ENCODE peak calls at places on chromosome 13, in six cellular contexts. A is thoracic aorta, B is Peyer's patch, G is endodermal cell, H is tibial artery, C is heart left ventricle. O is an unnamed sample. For H3K27me3, the result is how much of the 10 kb centered on the place peaks cover.

GRCh38 chr13:40534456-40534855 is 132.0 kb downstream of the FOXO1 start:
- DNase-seq in A (no peak), B (no peak), G (no peak), H (no peak), C (no peak), O (no peak)

GRCh38 chr13:38624822-38625221 is 62.1 kb upstream of the FREM2 start:
- DNase-seq in A (no peak), B (no peak), G (peak), H (no peak), C (no peak), O (no peak)

GRCh38 chr13:61255035-61255796 is 160.4 kb downstream of the PCDH20 start:
- DNase-seq in A (no peak), B (no peak), G (peak), H (no peak), C (no peak), O (peak)

GRCh38 chr13:31427151-31427867 is 227.5 kb downstream of the B3GLCT start:
- DNase-seq in A (no peak), B (no peak), G (no peak), H (no peak), C (no peak), O (no peak)

GRCh38 chr13:113653264-113654174 is 4.5 kb downstream of the ATP4B start:
- DNase-seq in A (no peak), B (peak), G (peak), H (no peak), C (no peak), O (peak)

GRCh38 chr13:85586422-85586831 is 212.8 kb downstream of the SLITRK6 start:
- DNase-seq in A (no peak), B (no peak), G (no peak), H (no peak), C (no peak), O (no peak)

GRCh38 chr13:35016362-35017148 is 74.5 kb downstream of the NBEA start:
- DNase-seq in A (no peak), B (no peak), G (no peak), H (no peak), C (no peak), O (no peak)

GRCh38 chr13:88154001-88154400 is 482.8 kb downstream of the SLITRK5 start:
- DNase-seq in A (no peak), B (no peak), G (no peak), H (no peak), C (no peak), O (no peak)

GRCh38 chr13:48221301-48222190 is 11.5 kb upstream of the ITM2B start:
- DNase-seq in A (no peak), B (no peak), G (no peak), H (peak), C (no peak), O (no peak)

GRCh38 chr13:67018775-67019174 is 211.4 kb downstream of the PCDH9 start:
- DNase-seq in A (no peak), B (no peak), G (no peak), H (no peak), C (no peak), O (no peak)

GRCh38 chr13:113207890-113208423 is 512 bp downstream of the PCID2 start:
- DNase-seq in A (no peak), B (no peak), G (peak), H (no peak), C (peak), O (peak)

GRCh38 chr13:78254113-78254512 is 335.5 kb upstream of the EDNRB start:
- DNase-seq in A (no peak), B (no peak), G (no peak), H (no peak), C (no peak), O (no peak)

GRCh38 chr13:46492946-46493345 is 60.0 kb upstream of the LRCH1 start:
- DNase-seq in A (no peak), B (no peak), G (no peak), H (no peak), C (no peak), O (no peak)

GRCh38 chr13:22757530-22758120 is 423.2 kb upstream of the SGCG start:
- DNase-seq in A (no peak), B (no peak), G (no peak), H (no peak), C (no peak), O (no peak)

GRCh38 chr13:94569615-94570014 is 26.3 kb downstream of the TGDS start:
- DNase-seq in A (no peak), B (no peak), G (no peak), H (no peak), C (no peak), O (no peak)

GRCh38 chr13:44974056-44974798 is 15.0 kb downstream of the NUFIP1 start:
- DNase-seq in A (peak), B (no peak), G (no peak), H (peak), C (peak), O (no peak)

GRCh38 chr13:33283195-33283910 is 2.2 kb downstream of the STARD13 start:
- DNase-seq in A (no peak), B (no peak), G (no peak), H (no peak), C (no peak), O (no peak)
- H3K4me3 ChIP-seq in A (peak), B (no peak), G (no peak), H (peak), C (peak), O (no peak)

GRCh38 chr13:109989155-109989554 is 202.8 kb upstream of the IRS2 start:
- DNase-seq in A (no peak), B (no peak), G (peak), H (no peak), C (no peak), O (no peak)
- H3K27me3 ChIP-seq in A (under half), B (under half), G (under half), H (under half), C (under half), O (under half)

GRCh38 chr13:33053397-33054066 is 37.3 kb downstream of the KL start:
- DNase-seq in A (no peak), B (no peak), G (no peak), H (no peak), C (no peak), O (peak)

GRCh38 chr13:33060815-33061214 is 44.6 kb downstream of the KL start:
- DNase-seq in A (no peak), B (no peak), G (no peak), H (no peak), C (no peak), O (no peak)

GRCh38 chr13:33052446-33052845 is 36.2 kb downstream of the KL start:
- DNase-seq in A (no peak), B (no peak), G (no peak), H (no peak), C (no peak), O (no peak)

GRCh38 chr13:33058816-33059215 is 42.6 kb downstream of the KL start:
- DNase-seq in A (no peak), B (no peak), G (no peak), H (no peak), C (no peak), O (no peak)

GRCh38 chr13:33057019-33057785 is 41.0 kb downstream of the KL start:
- DNase-seq in A (no peak), B (no peak), G (peak), H (peak), C (no peak), O (no peak)
- TF ChIP-seq CTCF in A (peak), B (peak), G (peak), H (peak), C (peak), O (peak)

GRCh38 chr13:112060899-112061366 is 6.0 kb upstream of the SOX1 start:
- DNase-seq in A (no peak), B (no peak), G (peak), H (no peak), C (no peak), O (no peak)
- H3K4me3 ChIP-seq in A (no peak), B (no peak), G (no peak), H (no peak), C (no peak), O (no peak)

GRCh38 chr13:27794075-27794691 is 1.9 kb downstream of the GSX1 start:
- DNase-seq in A (no peak), B (no peak), G (peak), H (no peak), C (no peak), O (no peak)

GRCh38 chr13:27795718-27796019 is 3.4 kb downstream of the GSX1 start:
- DNase-seq in A (no peak), B (no peak), G (no peak), H (no peak), C (no peak), O (no peak)

GRCh38 chr13:27797228-27797624 is 4.9 kb downstream of the GSX1 start:
- DNase-seq in A (no peak), B (no peak), G (peak), H (no peak), C (no peak), O (no peak)

GRCh38 chr13:27794921-27795717 is 2.8 kb downstream of the GSX1 start:
- DNase-seq in A (no peak), B (no peak), G (peak), H (no peak), C (no peak), O (no peak)

DNA sequence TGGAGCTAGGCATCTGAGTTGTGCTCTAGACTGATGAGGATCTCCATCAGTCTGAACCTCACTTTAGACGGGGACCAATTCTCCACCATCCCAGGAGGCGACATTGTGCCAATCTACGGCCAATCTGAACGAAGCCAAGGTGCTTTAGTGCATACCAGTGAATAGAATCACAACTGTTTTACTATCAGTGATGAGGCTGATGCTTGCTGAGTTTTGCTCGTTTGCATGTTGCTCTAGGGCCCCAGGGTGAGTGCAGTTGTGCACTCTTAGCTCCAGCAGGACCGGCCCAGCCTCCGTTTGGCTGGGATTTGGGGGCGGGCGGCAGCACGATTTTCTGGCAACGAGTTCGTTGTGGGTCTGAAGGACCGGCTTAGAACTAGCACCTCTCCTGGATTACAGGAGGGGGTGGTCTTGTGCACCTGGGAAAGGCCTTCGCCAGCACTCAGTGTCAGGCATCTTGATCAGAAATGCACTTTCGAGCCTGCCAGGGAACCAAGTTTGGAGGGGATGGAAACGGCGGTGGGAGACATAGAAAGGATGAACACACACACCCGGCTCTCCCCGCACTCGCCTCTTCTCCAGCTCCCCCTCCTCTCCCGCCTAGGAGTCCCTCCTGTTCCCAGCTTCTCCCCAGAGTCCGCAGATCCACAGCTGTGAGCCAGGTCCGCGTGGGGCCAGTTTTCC is 4.4 kb downstream of the GSX1 start:
- DNase-seq in A (no peak), B (no peak), G (no peak), H (no peak), C (no peak), O (no peak)
- H3K27me3 ChIP-seq in A (under half), B (under half), G (half or more), H (under half), C (half or more), O (under half)

DNA sequence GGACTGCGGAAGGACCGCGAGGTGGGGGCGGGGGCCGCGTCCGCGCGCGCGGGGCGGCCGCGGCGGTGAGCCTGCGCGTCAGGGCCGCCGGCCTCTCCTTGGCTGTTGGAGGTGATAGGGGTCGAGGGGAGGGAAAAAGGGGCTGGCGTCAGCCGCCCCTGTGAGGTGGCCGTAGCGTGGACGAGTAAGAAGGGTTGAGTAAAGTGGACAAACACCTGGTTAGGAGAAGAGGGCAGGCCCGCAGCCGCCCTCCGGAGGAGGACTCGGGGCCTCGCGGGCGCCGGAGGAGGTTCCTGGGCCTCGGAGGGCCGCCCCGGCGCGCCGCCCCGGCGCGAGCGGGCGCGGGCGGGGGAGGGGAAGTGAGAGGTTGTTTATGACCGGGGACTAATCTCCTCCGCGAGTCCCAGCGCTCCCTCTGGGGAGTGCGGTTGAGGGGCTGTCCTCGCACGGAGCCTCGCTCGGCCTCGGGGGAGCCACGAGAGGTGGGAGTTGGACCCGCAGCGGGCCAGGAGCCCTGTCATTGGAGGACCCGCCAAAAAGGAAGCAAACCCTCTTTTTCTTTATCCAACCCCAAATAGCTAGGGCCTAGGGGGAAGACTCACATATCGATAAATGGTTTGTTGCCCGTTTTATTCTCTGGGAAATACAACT is 597 bp upstream of the INTS6 start:
- DNase-seq in A (peak), B (peak), G (no peak), H (peak), C (peak), O (no peak)
- TF ChIP-seq CTCF in A (no peak), B (peak), G (no peak), H (peak), C (peak), O (no peak)

GRCh38 chr13:95641291-95641811 is 3.2 kb downstream of the DZIP1 start:
- DNase-seq in A (no peak), B (no peak), G (peak), H (no peak), C (peak), O (no peak)
- H3K4me3 ChIP-seq in A (peak), B (peak), G (no peak), H (peak), C (no peak), O (no peak)

GRCh38 chr13:99980201-99981114 is 1.1 kb upstream of the ZIC2 start:
- DNase-seq in A (no peak), B (peak), G (peak), H (peak), C (no peak), O (peak)
- H3K27me3 ChIP-seq in A (half or more), B (under half), G (under half), H (under half), C (half or more), O (under half)

O was measured in Caco-2.